ENCODE peak calls at places on chromosome 10, in eight cellular contexts. L is kidney tubule cell; P is mammary epithelial cell; M is activated T-helper 9 cell treated with anti-CD3 and anti-CD28 coated beads, Interleukin-2, amount 50 U/mL, for 16 hours; O is thoracic aorta; G is NCI-H748 treated with DMSO at 0.1 percent for 48 hours; E is left ventricle myocardium superior; S is KG1. I is an unnamed sample.

GRCh38 chr10:98273454-98273850 is 5.5 kb upstream of the LOXL4 start:
- DNase-seq in L (no peak), E (no peak), M (no peak), P (no peak), S (no peak), G (no peak), O (no peak), I (no peak)

GRCh38 chr10:84837877-84838276 is 509.5 kb downstream of the CCSER2 start:
- DNase-seq in L (no peak), S (no peak), P (no peak), M (no peak), E (peak; percentile 83), O (no peak), G (no peak), I (no peak)

GRCh38 chr10:6239213-6239991 is 36.7 kb downstream of the PFKFB3 start:
- DNase-seq in M (peak; percentile 53), G (no peak), E (no peak), P (peak; percentile 98), L (peak; percentile 99), S (peak; percentile 43), O (peak; percentile 57), I (no peak)

GRCh38 chr10:69004821-69005220 is 16.2 kb downstream of the KIFBP start:
- DNase-seq in P (no peak), E (no peak), G (no peak), S (peak; percentile 18), L (peak; percentile 51), M (no peak), O (no peak), I (no peak)

GRCh38 chr10:110641256-110641655 is 2.9 kb upstream of the RBM20 start:
- DNase-seq in G (peak; percentile 12), M (peak; percentile 21), S (no peak), O (no peak), P (peak; percentile 37), L (peak; percentile 68), E (peak; percentile 79), I (no peak)

GRCh38 chr10:69425513-69426298 is 9.0 kb upstream of the TACR2 start:
- DNase-seq in M (no peak), P (peak; percentile 75), S (no peak), G (no peak), O (no peak), L (peak; percentile 61), E (no peak), I (no peak)

GRCh38 chr10:63795461-63795860 is 274.3 kb downstream of the REEP3 start:
- DNase-seq in P (no peak), G (no peak), L (no peak), S (no peak), E (no peak), M (no peak), O (no peak), I (no peak)

GRCh38 chr10:88232029-88232895 is 350.9 kb downstream of the RNLS start:
- DNase-seq in O (peak; percentile 67), P (no peak), G (no peak), M (no peak), L (no peak), S (no peak), E (peak; percentile 93), I (no peak)

GRCh38 chr10:84267503-84268126 is 22.8 kb downstream of the RGR start:
- DNase-seq in P (peak; percentile 49), S (peak; percentile 21), M (peak; percentile 49), O (no peak), L (peak; percentile 74), E (peak; percentile 54), G (peak; percentile 77), I (no peak)

GRCh38 chr10:100791254-100792058 is 46.1 kb downstream of the PAX2 start:
- DNase-seq in L (no peak), S (no peak), G (no peak), E (no peak), M (no peak), P (no peak), O (no peak), I (no peak)

GRCh38 chr10:1572519-1573333 is 164.6 kb downstream of the ADARB2 start:
- DNase-seq in E (no peak), S (no peak), G (peak; percentile 67), O (no peak), M (no peak), L (no peak), P (no peak), I (peak; percentile 37)

GRCh38 chr10:112389147-112389822 is 15.4 kb downstream of the ACSL5 start:
- DNase-seq in E (no peak), P (peak; percentile 62), L (peak; percentile 99), S (peak; percentile 17), G (no peak), O (no peak), M (no peak), I (no peak)

GRCh38 chr10:79315602-79315920 is 31.7 kb upstream of the PPIF start:
- DNase-seq in O (no peak), L (no peak), G (no peak), M (no peak), P (no peak), S (no peak), E (peak; percentile 23), I (no peak)

GRCh38 chr10:8628351-8628750 is 573.9 kb downstream of the GATA3 start:
- DNase-seq in P (peak; percentile 71), E (no peak), O (no peak), G (no peak), S (no peak), M (no peak), L (peak; percentile 54), I (no peak)

GRCh38 chr10:101214446-101215396 is 14.5 kb downstream of the LBX1 start:
- DNase-seq in M (peak; percentile 69), O (no peak), S (peak; percentile 61), P (peak; percentile 47), E (peak; percentile 77), L (peak; percentile 58), G (peak; percentile 73), I (peak; percentile 86)

GRCh38 chr10:13877154-13877909 is 290.6 kb downstream of the PRPF18 start:
- DNase-seq in G (no peak), L (peak; percentile 44), M (no peak), P (no peak), O (peak; percentile 60), S (no peak), E (peak; percentile 81), I (no peak)

GRCh38 chr10:13873201-13873600 is 286.4 kb downstream of the PRPF18 start:
- DNase-seq in S (no peak), L (no peak), M (no peak), E (no peak), G (no peak), O (no peak), P (no peak), I (peak; percentile 51)

GRCh38 chr10:69334258-69335062 is 56.2 kb downstream of the HK1 start:
- DNase-seq in E (no peak), P (peak; percentile 45), G (no peak), S (no peak), O (no peak), L (peak; percentile 39), M (no peak), I (no peak)

GRCh38 chr10:71597821-71598498 is 121.6 kb downstream of the C10orf105 start:
- DNase-seq in E (peak; percentile 66), L (no peak), O (no peak), P (no peak), M (no peak), G (no peak), S (peak; percentile 11), I (peak; percentile 60)

GRCh38 chr10:6564367-6564766 is 15.7 kb downstream of the PRKCQ start:
- DNase-seq in O (no peak), S (no peak), P (no peak), M (no peak), L (no peak), E (no peak), G (no peak), I (no peak)

GRCh38 chr10:20485554-20485953 is 411.6 kb downstream of the NEBL start:
- DNase-seq in S (no peak), E (no peak), L (no peak), G (no peak), O (no peak), P (no peak), M (no peak), I (no peak)

GRCh38 chr10:34104829-34105572 is 710.1 kb downstream of the PARD3 start:
- DNase-seq in O (no peak), S (no peak), M (no peak), E (no peak), G (no peak), L (no peak), P (no peak), I (no peak)

GRCh38 chr10:230758-231157 is 95.5 kb downstream of the ZMYND11 start:
- DNase-seq in O (no peak), P (no peak), G (no peak), S (no peak), M (no peak), E (no peak), L (peak; percentile 1), I (no peak)

GRCh38 chr10:49185213-49185612 is 3.0 kb downstream of the TMEM273 start:
- DNase-seq in G (no peak), M (no peak), O (no peak), S (no peak), P (no peak), L (no peak), E (no peak), I (no peak)

GRCh38 chr10:3961082-3961481 is 176.1 kb upstream of the KLF6 start:
- DNase-seq in L (no peak), M (no peak), G (no peak), O (no peak), P (no peak), E (no peak), S (no peak), I (peak; percentile 40)

GRCh38 chr10:80966326-80966986 is 428.8 kb downstream of the SH2D4B start:
- DNase-seq in L (no peak), O (no peak), S (no peak), M (no peak), P (no peak), G (no peak), E (no peak), I (no peak)

I was measured in B cell.